ENCODE peak calls at places on chromosome 22, in nine cellular contexts. One of them, this sample, is unnamed.

GRCh38 chr22:36029406-36029755 is 757 bp upstream of the RBFOX2 start:
- DNase-seq in WTC11: no peak
- DNase-seq in adrenal gland: no peak
- DNase-seq in brain microvascular endothelial cell: no peak
- DNase-seq in CD4-positive, alpha-beta T cell: no peak
- DNase-seq in cardiac fibroblast: no peak
- DNase-seq in MCF 10A: no peak
- DNase-seq in tibial nerve: no peak
- DNase-seq in astrocyte of the cerebellum: no peak
- DNase-seq in this sample: no peak

GRCh38 chr22:23760056-23760455 is 2.7 kb upstream of the C22orf15 start:
- DNase-seq in WTC11: no peak
- DNase-seq in adrenal gland: no peak
- DNase-seq in brain microvascular endothelial cell: no peak
- DNase-seq in CD4-positive, alpha-beta T cell: no peak
- DNase-seq in cardiac fibroblast: no peak
- DNase-seq in MCF 10A: no peak
- DNase-seq in tibial nerve: no peak
- DNase-seq in astrocyte of the cerebellum: no peak
- DNase-seq in this sample: no peak

GRCh38 chr22:29310863-29311339 is 4.5 kb downstream of the GAS2L1 start:
- DNase-seq in WTC11: peak; percentile 80
- DNase-seq in adrenal gland: peak; percentile 98
- DNase-seq in brain microvascular endothelial cell: peak; percentile 98
- DNase-seq in CD4-positive, alpha-beta T cell: peak; percentile 17
- DNase-seq in cardiac fibroblast: peak; percentile 99
- DNase-seq in MCF 10A: peak; percentile 97
- DNase-seq in tibial nerve: peak; percentile 96
- DNase-seq in astrocyte of the cerebellum: peak; percentile 96
- DNase-seq in this sample: peak; percentile 88

GRCh38 chr22:31243339-31244043 is 31.4 kb downstream of the LIMK2 start:
- DNase-seq in WTC11: no peak
- DNase-seq in adrenal gland: no peak
- DNase-seq in brain microvascular endothelial cell: no peak
- DNase-seq in CD4-positive, alpha-beta T cell: no peak
- DNase-seq in cardiac fibroblast: no peak
- DNase-seq in MCF 10A: peak; percentile 83
- DNase-seq in tibial nerve: no peak
- DNase-seq in astrocyte of the cerebellum: no peak
- DNase-seq in this sample: no peak

GRCh38 chr22:30423296-30423958 is 2.1 kb upstream of the MTFP1 start:
- DNase-seq in WTC11: peak; percentile 76
- DNase-seq in adrenal gland: peak; percentile 50
- DNase-seq in brain microvascular endothelial cell: no peak
- DNase-seq in CD4-positive, alpha-beta T cell: peak; percentile 21
- DNase-seq in cardiac fibroblast: no peak
- DNase-seq in MCF 10A: no peak
- DNase-seq in tibial nerve: no peak
- DNase-seq in astrocyte of the cerebellum: no peak
- DNase-seq in this sample: no peak

GRCh38 chr22:27620367-27621154 is 181.0 kb downstream of the MN1 start:
- DNase-seq in WTC11: no peak
- DNase-seq in adrenal gland: no peak
- DNase-seq in brain microvascular endothelial cell: no peak
- DNase-seq in CD4-positive, alpha-beta T cell: no peak
- DNase-seq in cardiac fibroblast: no peak
- DNase-seq in MCF 10A: peak; percentile 48
- DNase-seq in tibial nerve: no peak
- DNase-seq in astrocyte of the cerebellum: no peak
- DNase-seq in this sample: no peak

GRCh38 chr22:26418620-26419019 is 10.4 kb upstream of the ASPHD2 start:
- DNase-seq in WTC11: no peak
- DNase-seq in adrenal gland: no peak
- DNase-seq in brain microvascular endothelial cell: no peak
- DNase-seq in CD4-positive, alpha-beta T cell: no peak
- DNase-seq in cardiac fibroblast: no peak
- DNase-seq in MCF 10A: no peak
- DNase-seq in tibial nerve: no peak
- DNase-seq in astrocyte of the cerebellum: no peak
- DNase-seq in this sample: no peak

GRCh38 chr22:48832592-48832991 is 995.1 kb downstream of the BRD1 start:
- DNase-seq in WTC11: no peak
- DNase-seq in adrenal gland: no peak
- DNase-seq in brain microvascular endothelial cell: no peak
- DNase-seq in CD4-positive, alpha-beta T cell: no peak
- DNase-seq in cardiac fibroblast: no peak
- DNase-seq in MCF 10A: no peak
- DNase-seq in tibial nerve: no peak
- DNase-seq in astrocyte of the cerebellum: no peak
- DNase-seq in this sample: no peak

DNA sequence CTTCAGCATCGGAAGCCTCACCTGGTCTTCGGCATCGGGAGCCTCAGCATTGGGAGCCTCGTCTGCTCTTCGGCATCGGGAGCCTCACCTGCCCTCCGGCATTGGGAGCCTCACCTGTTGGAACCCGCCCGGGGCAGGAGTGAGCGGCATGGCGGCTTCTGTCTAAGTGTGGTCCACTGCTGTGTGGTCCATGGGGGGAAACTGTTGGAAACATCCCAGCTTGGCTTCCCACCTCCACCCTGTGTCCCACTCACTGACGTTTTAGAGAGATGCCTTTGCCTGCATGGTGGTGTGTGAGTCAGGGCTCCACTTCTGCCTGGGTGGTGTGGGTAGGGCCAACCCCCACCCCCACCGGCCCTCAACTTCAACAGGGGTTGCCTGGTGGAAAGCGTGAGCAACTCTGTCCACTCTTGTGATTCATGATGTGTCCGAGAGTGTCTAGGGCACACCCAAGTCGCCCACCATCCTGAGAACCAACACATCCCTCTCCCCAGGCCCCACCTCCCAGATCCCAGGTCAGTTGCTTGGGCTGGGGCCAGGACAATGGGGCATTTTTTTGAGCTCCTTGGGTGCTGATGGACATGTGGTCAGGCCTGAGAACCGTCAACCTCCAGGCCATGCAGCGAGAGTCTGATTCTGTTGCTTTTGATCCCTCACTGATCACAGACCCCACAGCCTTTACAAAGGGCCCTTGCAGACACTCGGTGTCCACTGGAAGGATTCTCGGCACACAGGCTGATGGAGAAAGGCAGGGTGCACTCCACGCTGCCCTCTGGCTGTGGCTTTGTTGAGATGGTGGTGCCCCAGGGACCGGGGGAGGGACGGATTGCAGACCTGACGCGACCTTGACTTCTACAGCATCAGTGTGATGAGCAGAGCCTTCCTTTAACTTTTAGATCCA is 406.7 kb downstream of the TBC1D22A start:
- DNase-seq in WTC11: peak; percentile 68
- DNase-seq in adrenal gland: peak; percentile 10
- DNase-seq in brain microvascular endothelial cell: no peak
- DNase-seq in CD4-positive, alpha-beta T cell: no peak
- DNase-seq in cardiac fibroblast: peak; percentile 6
- DNase-seq in MCF 10A: no peak
- DNase-seq in tibial nerve: peak; percentile 5
- DNase-seq in astrocyte of the cerebellum: no peak
- DNase-seq in this sample: no peak
- TF ChIP-seq CTCF in WTC11: peak; percentile 32
- TF ChIP-seq CTCF in adrenal gland: no peak
- TF ChIP-seq CTCF in brain microvascular endothelial cell: peak; percentile 53
- TF ChIP-seq CTCF in CD4-positive, alpha-beta T cell: no peak
- TF ChIP-seq CTCF in cardiac fibroblast: peak; percentile 28
- TF ChIP-seq CTCF in MCF 10A: peak; percentile 18
- TF ChIP-seq CTCF in tibial nerve: peak; percentile 8
- TF ChIP-seq CTCF in astrocyte of the cerebellum: peak; percentile 16
- TF ChIP-seq CTCF in this sample: peak; percentile 40

GRCh38 chr22:32307617-32308016 is 50.0 kb upstream of the RFPL3 start:
- DNase-seq in WTC11: no peak
- DNase-seq in adrenal gland: no peak
- DNase-seq in brain microvascular endothelial cell: no peak
- DNase-seq in CD4-positive, alpha-beta T cell: no peak
- DNase-seq in cardiac fibroblast: no peak
- DNase-seq in MCF 10A: no peak
- DNase-seq in tibial nerve: no peak
- DNase-seq in astrocyte of the cerebellum: no peak
- DNase-seq in this sample: no peak

GRCh38 chr22:32309585-32310251 is 47.9 kb upstream of the RFPL3 start:
- DNase-seq in WTC11: no peak
- DNase-seq in adrenal gland: no peak
- DNase-seq in brain microvascular endothelial cell: no peak
- DNase-seq in CD4-positive, alpha-beta T cell: no peak
- DNase-seq in cardiac fibroblast: no peak
- DNase-seq in MCF 10A: no peak
- DNase-seq in tibial nerve: no peak
- DNase-seq in astrocyte of the cerebellum: no peak
- DNase-seq in this sample: no peak

GRCh38 chr22:32307055-32307454 is 50.6 kb upstream of the RFPL3 start:
- DNase-seq in WTC11: no peak
- DNase-seq in adrenal gland: no peak
- DNase-seq in brain microvascular endothelial cell: no peak
- DNase-seq in CD4-positive, alpha-beta T cell: no peak
- DNase-seq in cardiac fibroblast: no peak
- DNase-seq in MCF 10A: no peak
- DNase-seq in tibial nerve: no peak
- DNase-seq in astrocyte of the cerebellum: no peak
- DNase-seq in this sample: no peak

GRCh38 chr22:32308934-32309333 is 48.7 kb upstream of the RFPL3 start:
- DNase-seq in WTC11: no peak
- DNase-seq in adrenal gland: no peak
- DNase-seq in brain microvascular endothelial cell: no peak
- DNase-seq in CD4-positive, alpha-beta T cell: no peak
- DNase-seq in cardiac fibroblast: no peak
- DNase-seq in MCF 10A: no peak
- DNase-seq in tibial nerve: no peak
- DNase-seq in astrocyte of the cerebellum: no peak
- DNase-seq in this sample: no peak

DNA sequence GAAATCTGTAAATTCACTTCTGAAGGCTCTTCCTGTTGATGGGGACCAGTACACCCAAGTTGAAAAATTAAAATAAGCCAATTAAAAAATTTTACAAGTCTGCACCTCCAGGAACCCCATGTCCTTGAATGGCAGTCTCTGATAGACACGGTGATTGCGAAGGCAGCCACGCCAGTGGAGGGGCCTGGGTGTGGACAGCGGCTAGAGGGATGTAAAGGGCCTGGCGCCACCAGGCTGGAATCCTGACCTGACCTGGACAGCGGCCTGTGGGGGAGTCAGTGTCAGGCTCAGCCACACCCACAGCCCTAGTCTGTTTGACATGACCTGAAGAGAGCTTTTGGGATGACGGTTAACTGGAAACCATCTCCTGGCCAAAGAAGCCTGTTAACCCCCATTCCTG is 49.5 kb upstream of the RFPL3 start:
- DNase-seq in WTC11: no peak
- DNase-seq in adrenal gland: no peak
- DNase-seq in brain microvascular endothelial cell: no peak
- DNase-seq in CD4-positive, alpha-beta T cell: no peak
- DNase-seq in cardiac fibroblast: no peak
- DNase-seq in MCF 10A: no peak
- DNase-seq in tibial nerve: no peak
- DNase-seq in astrocyte of the cerebellum: no peak
- DNase-seq in this sample: no peak
- TF ChIP-seq CTCF in WTC11: no peak
- TF ChIP-seq CTCF in adrenal gland: no peak
- TF ChIP-seq CTCF in brain microvascular endothelial cell: no peak
- TF ChIP-seq CTCF in CD4-positive, alpha-beta T cell: no peak
- TF ChIP-seq CTCF in cardiac fibroblast: no peak
- TF ChIP-seq CTCF in MCF 10A: no peak
- TF ChIP-seq CTCF in tibial nerve: no peak
- TF ChIP-seq CTCF in astrocyte of the cerebellum: no peak
- TF ChIP-seq CTCF in this sample: no peak

DNA sequence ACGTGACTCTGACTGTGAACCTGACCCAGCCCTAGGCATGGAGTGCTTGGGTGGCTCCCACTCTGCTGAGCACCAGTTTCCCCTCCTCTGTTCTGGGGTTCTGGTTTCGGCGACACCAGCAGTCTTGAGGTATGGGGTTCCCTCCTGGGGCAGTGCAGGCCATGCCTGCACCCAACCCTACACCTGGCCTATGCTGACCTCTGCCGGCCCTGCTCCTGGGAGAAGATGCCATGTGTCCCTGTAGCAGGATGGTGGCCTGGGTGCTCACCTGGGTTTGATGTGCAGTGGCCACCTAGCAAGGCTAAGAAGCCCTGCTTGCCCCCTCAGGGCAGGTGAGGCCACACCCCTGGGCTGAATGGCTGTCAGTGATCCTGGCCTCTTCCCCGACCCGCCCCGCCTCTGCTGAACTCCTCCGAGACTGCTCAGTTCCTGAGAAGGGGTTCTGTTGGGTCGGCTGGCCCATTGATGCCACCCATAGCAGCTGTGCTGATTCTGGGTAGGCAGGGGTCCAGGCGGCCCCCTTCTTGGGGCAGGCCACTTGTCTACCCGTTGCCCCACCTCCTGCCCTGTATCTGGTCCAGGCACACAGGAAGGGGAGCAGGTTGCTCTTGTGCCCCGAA is 2.4 kb downstream of the ZDHHC8 start:
- DNase-seq in WTC11: no peak
- DNase-seq in adrenal gland: no peak
- DNase-seq in brain microvascular endothelial cell: no peak
- DNase-seq in CD4-positive, alpha-beta T cell: no peak
- DNase-seq in cardiac fibroblast: no peak
- DNase-seq in MCF 10A: no peak
- DNase-seq in tibial nerve: no peak
- DNase-seq in astrocyte of the cerebellum: no peak
- DNase-seq in this sample: no peak
- TF ChIP-seq CTCF in WTC11: no peak
- TF ChIP-seq CTCF in adrenal gland: no peak
- TF ChIP-seq CTCF in brain microvascular endothelial cell: no peak
- TF ChIP-seq CTCF in CD4-positive, alpha-beta T cell: no peak
- TF ChIP-seq CTCF in cardiac fibroblast: no peak
- TF ChIP-seq CTCF in MCF 10A: no peak
- TF ChIP-seq CTCF in tibial nerve: no peak
- TF ChIP-seq CTCF in astrocyte of the cerebellum: no peak
- TF ChIP-seq CTCF in this sample: no peak

GRCh38 chr22:39444937-39445465 is 11.8 kb upstream of the MGAT3 start:
- DNase-seq in WTC11: no peak
- DNase-seq in adrenal gland: no peak
- DNase-seq in brain microvascular endothelial cell: no peak
- DNase-seq in CD4-positive, alpha-beta T cell: no peak
- DNase-seq in cardiac fibroblast: no peak
- DNase-seq in MCF 10A: no peak
- DNase-seq in tibial nerve: no peak
- DNase-seq in astrocyte of the cerebellum: no peak
- DNase-seq in this sample: no peak

GRCh38 chr22:39448205-39449054 is 8.4 kb upstream of the MGAT3 start:
- DNase-seq in WTC11: no peak
- DNase-seq in adrenal gland: no peak
- DNase-seq in brain microvascular endothelial cell: no peak
- DNase-seq in CD4-positive, alpha-beta T cell: no peak
- DNase-seq in cardiac fibroblast: no peak
- DNase-seq in MCF 10A: no peak
- DNase-seq in tibial nerve: no peak
- DNase-seq in astrocyte of the cerebellum: no peak
- DNase-seq in this sample: no peak

GRCh38 chr22:39443416-39443815 is 13.4 kb upstream of the MGAT3 start:
- DNase-seq in WTC11: no peak
- DNase-seq in adrenal gland: no peak
- DNase-seq in brain microvascular endothelial cell: no peak
- DNase-seq in CD4-positive, alpha-beta T cell: no peak
- DNase-seq in cardiac fibroblast: no peak
- DNase-seq in MCF 10A: no peak
- DNase-seq in tibial nerve: no peak
- DNase-seq in astrocyte of the cerebellum: no peak
- DNase-seq in this sample: no peak

GRCh38 chr22:39444247-39444800 is 12.5 kb upstream of the MGAT3 start:
- DNase-seq in WTC11: no peak
- DNase-seq in adrenal gland: no peak
- DNase-seq in brain microvascular endothelial cell: no peak
- DNase-seq in CD4-positive, alpha-beta T cell: no peak
- DNase-seq in cardiac fibroblast: no peak
- DNase-seq in MCF 10A: no peak
- DNase-seq in tibial nerve: no peak
- DNase-seq in astrocyte of the cerebellum: no peak
- DNase-seq in this sample: no peak

GRCh38 chr22:39446239-39446721 is 10.5 kb upstream of the MGAT3 start:
- DNase-seq in WTC11: peak; percentile 64
- DNase-seq in adrenal gland: no peak
- DNase-seq in brain microvascular endothelial cell: no peak
- DNase-seq in CD4-positive, alpha-beta T cell: no peak
- DNase-seq in cardiac fibroblast: no peak
- DNase-seq in MCF 10A: no peak
- DNase-seq in tibial nerve: no peak
- DNase-seq in astrocyte of the cerebellum: no peak
- DNase-seq in this sample: no peak
- TF ChIP-seq CTCF in WTC11: no peak
- TF ChIP-seq CTCF in adrenal gland: no peak
- TF ChIP-seq CTCF in brain microvascular endothelial cell: no peak
- TF ChIP-seq CTCF in CD4-positive, alpha-beta T cell: no peak
- TF ChIP-seq CTCF in cardiac fibroblast: no peak
- TF ChIP-seq CTCF in MCF 10A: no peak
- TF ChIP-seq CTCF in tibial nerve: no peak
- TF ChIP-seq CTCF in astrocyte of the cerebellum: no peak
- TF ChIP-seq CTCF in this sample: no peak